ENCODE peak calls at places on chromosomes 7 and 10, in five cellular contexts. U is foreskin keratinocyte; R is naive thymus-derived CD8-positive, alpha-beta T cell; H is CD8-positive, alpha-beta T cell; L is natural killer cell treated with Interleukin-12 subunit alpha and Interleukin-12 subunit beta and Interleukin-15 and Interleukin-18, amount 100 ng/mL, for 72 hours. I is an unnamed sample.

GRCh38 chr10:63611078-63611477 is 89.9 kb downstream of the REEP3 start:
- ATAC-seq in U (peak; percentile 82), R (no peak), H (no peak), L (peak; percentile 48), I (no peak)

GRCh38 chr7:106625678-106626301 is 35.2 kb downstream of the CCDC71L start:
- ATAC-seq in U (no peak), R (no peak), H (no peak), L (no peak), I (no peak)

GRCh38 chr7:9192969-9193368 is 759.6 kb downstream of the NXPH1 start:
- ATAC-seq in U (no peak), R (no peak), H (no peak), L (no peak), I (no peak)

GRCh38 chr7:801940-802364 is 30.3 kb upstream of the SUN1 start:
- ATAC-seq in U (peak; percentile 47), R (no peak), H (no peak), L (no peak), I (no peak)

GRCh38 chr7:105448181-105448580 is 59.5 kb upstream of the SRPK2 start:
- ATAC-seq in U (no peak), R (no peak), H (no peak), L (no peak), I (peak; percentile 89)

GRCh38 chr7:151740180-151740845 is 136.6 kb downstream of the PRKAG2 start:
- ATAC-seq in U (no peak), R (no peak), H (no peak), L (no peak), I (no peak)

GRCh38 chr10:79155301-79156081 is 86.7 kb downstream of the ZMIZ1 start:
- ATAC-seq in U (no peak), R (no peak), H (no peak), L (no peak), I (peak; percentile 14)

GRCh38 chr10:33327750-33328149 is 6.7 kb downstream of the NRP1 start:
- ATAC-seq in U (no peak), R (no peak), H (no peak), L (no peak), I (no peak)

GRCh38 chr10:75703191-75703861 is 271.9 kb downstream of the LRMDA start:
- ATAC-seq in U (no peak), R (no peak), H (no peak), L (no peak), I (no peak)

GRCh38 chr7:2299853-2300512 is 14.3 kb downstream of the SNX8 start:
- ATAC-seq in U (no peak), R (no peak), H (no peak), L (no peak), I (peak; percentile 74)

GRCh38 chr7:46933596-46933995 is 648.3 kb downstream of the TNS3 start:
- ATAC-seq in U (no peak), R (no peak), H (no peak), L (no peak), I (no peak)

GRCh38 chr10:76885815-76886214 is 751.8 kb downstream of the KCNMA1 start:
- ATAC-seq in U (no peak), R (no peak), H (no peak), L (no peak), I (no peak)

GRCh38 chr7:17773289-17773626 is 167.0 kb downstream of the SNX13 start:
- ATAC-seq in U (peak; percentile 76), R (no peak), H (no peak), L (peak; percentile 92), I (no peak)

GRCh38 chr10:971150-971542 is 17.1 kb upstream of the GTPBP4 start:
- ATAC-seq in U (no peak), R (no peak), H (no peak), L (no peak), I (no peak)

GRCh38 chr7:43583424-43584199 is 704 bp downstream of the STK17A start:
- ATAC-seq in U (peak; percentile 7), R (peak; percentile 41), H (peak; percentile 23), L (peak; percentile 36), I (peak; percentile 56)

GRCh38 chr10:60434418-60435046 is 44.9 kb upstream of the ANK3 start:
- ATAC-seq in U (peak; percentile 76), R (no peak), H (no peak), L (no peak), I (no peak)

GRCh38 chr7:87935373-87935706 is 1.3 kb downstream of the ADAM22 start:
- ATAC-seq in U (no peak), R (no peak), H (no peak), L (no peak), I (no peak)

GRCh38 chr10:7512487-7512886 is 101.7 kb upstream of the SFMBT2 start:
- ATAC-seq in U (no peak), R (peak; percentile 39), H (peak; percentile 55), L (no peak), I (no peak)

GRCh38 chr10:34985823-34986222 is 104.3 kb downstream of the CUL2 start:
- ATAC-seq in U (peak; percentile 28), R (no peak), H (no peak), L (no peak), I (no peak)

I was measured in stimulated activated memory B cell treated with anti-CD40 and anti-IgM and Interleukin-4, amounts not matched to agents 10 μg/mL and 1 μg/mL and 100 μg/mL, for 72 hours.